ENCODE peak calls at places on chromosomes 2 and 18, in four cellular contexts. D is activated T-cell treated with anti-CD3 and anti-CD28 coated beads, Interleukin-2, amount 50 U/mL, for 72 hours; G is RCC 7860; T is AG10803. S is an unnamed sample.

GRCh38 chr2:3284657-3285630 is 92.7 kb downstream of the EIPR1 start:
- DNase-seq in D (no peak), G (no peak), T (no peak), S (no peak)

GRCh38 chr2:10524841-10525572 is 76.9 kb upstream of the ODC1 start:
- DNase-seq in D (no peak), G (no peak), T (no peak), S (no peak)

GRCh38 chr2:239026711-239027430 is 179.0 kb downstream of the TWIST2 start:
- DNase-seq in D (no peak), G (no peak), T (no peak), S (no peak)

GRCh38 chr2:191318037-191318728 is 73.0 kb downstream of the MYO1B start:
- DNase-seq in D (no peak), G (no peak), T (peak), S (no peak)

GRCh38 chr2:159671047-159671446 is 41.3 kb upstream of the MARCHF7 start:
- DNase-seq in D (no peak), G (no peak), T (no peak), S (no peak)

GRCh38 chr2:168217920-168218319 is 29.5 kb downstream of the STK39 start:
- DNase-seq in D (no peak), G (no peak), T (peak), S (no peak)

GRCh38 chr18:62399781-62400308 is 74.7 kb downstream of the TNFRSF11A start:
- DNase-seq in D (no peak), G (no peak), T (no peak), S (no peak)

GRCh38 chr18:28984731-28985130 is 807.8 kb upstream of the CDH2 start:
- DNase-seq in D (no peak), G (no peak), T (no peak), S (no peak)

GRCh38 chr2:240214790-240215675 is 74.6 kb upstream of the OTOS start:
- DNase-seq in D (no peak), G (no peak), T (peak), S (no peak)

GRCh38 chr2:30731248-30731647 is 76.0 kb downstream of the CAPN13 start:
- DNase-seq in D (no peak), G (no peak), T (no peak), S (no peak)

GRCh38 chr2:219298759-219299371 is 10.3 kb downstream of the PTPRN start:
- DNase-seq in D (peak), G (peak), T (peak), S (peak)

GRCh38 chr18:617970-618504 is 21.2 kb downstream of the CLUL1 start:
- DNase-seq in D (no peak), G (no peak), T (no peak), S (no peak)

GRCh38 chr18:39421319-39421718 is 1855.7 kb upstream of the CELF4 start:
- DNase-seq in D (no peak), G (no peak), T (no peak), S (no peak)

GRCh38 chr2:222320441-222321395 is 21.9 kb upstream of the PAX3 start:
- DNase-seq in D (no peak), G (no peak), T (no peak), S (no peak)

GRCh38 chr2:218727502-218728165 is 17.0 kb downstream of the TTLL4 start:
- DNase-seq in D (no peak), G (no peak), T (peak), S (no peak)

GRCh38 chr2:63850204-63850571 is 8.5 kb downstream of the UGP2 start:
- DNase-seq in D (no peak), G (no peak), T (no peak), S (no peak)

GRCh38 chr2:46036929-46037328 is 260.3 kb upstream of the EPAS1 start:
- DNase-seq in D (no peak), G (peak), T (peak), S (no peak)

GRCh38 chr2:149313512-149313972 is 16.8 kb upstream of the LYPD6 start:
- DNase-seq in D (no peak), G (peak), T (peak), S (no peak)

GRCh38 chr2:102061962-102062795 is 70.4 kb downstream of the IL1R2 start:
- DNase-seq in D (peak), G (peak), T (peak), S (no peak)

GRCh38 chr2:108139521-108139920 is 100.2 kb upstream of the SULT1C3 start:
- DNase-seq in D (no peak), G (no peak), T (peak), S (no peak)

GRCh38 chr18:45330170-45330594 is 285.1 kb upstream of the SLC14A2 start:
- DNase-seq in D (no peak), G (no peak), T (peak), S (no peak)

GRCh38 chr2:237269121-237269875 is 144.7 kb downstream of the COL6A3 start:
- DNase-seq in D (no peak), G (no peak), T (no peak), S (no peak)

S was measured in activated naive CD8-positive, alpha-beta T cell treated with anti-CD3 and anti-CD28 coated beads for 36 hours.